ENCODE peak calls at places on chromosome 2, in seven cellular contexts. F is right cardiac atrium, X is neural progenitor cell, U is KG1, P is fibroblast of the aortic adventitia, Z is endothelial cell of umbilical vein, C is WTC11. H is an unnamed sample.
A peak's percentile ranks its signal among the peaks of the same experiment; 100 is the strongest.

GRCh38 chr2:195561205-195562032 is 95.6 kb upstream of the SLC39A10 start:
- DNase-seq in F (no peak), X (no peak), U (no peak), P (peak; percentile 95), Z (no peak), C (no peak), H (no peak)

GRCh38 chr2:39666489-39667141 is 898 bp downstream of the TMEM178A start:
- DNase-seq in F (no peak), X (peak; percentile 31), U (no peak), P (no peak), Z (no peak), C (no peak), H (no peak)

GRCh38 chr2:225948903-225949302 is 549.4 kb downstream of the NYAP2 start:
- DNase-seq in F (no peak), X (peak; percentile 27), U (no peak), P (no peak), Z (no peak), C (peak; percentile 45), H (no peak)

GRCh38 chr2:71605781-71606241 is 152.4 kb downstream of the DYSF start:
- DNase-seq in F (peak; percentile 66), X (no peak), U (no peak), P (no peak), Z (no peak), C (peak; percentile 7), H (peak; percentile 25)

GRCh38 chr2:185245806-185246205 is 492.8 kb upstream of the FSIP2 start:
- DNase-seq in F (no peak), X (peak; percentile 52), U (no peak), P (peak; percentile 1), Z (no peak), C (no peak), H (no peak)

GRCh38 chr2:73855526-73855925 is 26.8 kb downstream of the STAMBP start:
- DNase-seq in F (no peak), X (no peak), U (no peak), P (no peak), Z (no peak), C (no peak), H (no peak)

GRCh38 chr2:189570565-189570964 is 10.0 kb downstream of the SLC40A1 start:
- DNase-seq in F (no peak), X (no peak), U (no peak), P (peak; percentile 59), Z (peak; percentile 60), C (no peak), H (no peak)

GRCh38 chr2:101559576-101559975 is 84.7 kb upstream of the RFX8 start:
- DNase-seq in F (peak; percentile 58), X (no peak), U (no peak), P (peak; percentile 62), Z (peak; percentile 79), C (no peak), H (no peak)

GRCh38 chr2:118843492-118844132 is 3.8 kb downstream of the EN1 start:
- DNase-seq in F (no peak), X (peak; percentile 27), U (no peak), P (no peak), Z (no peak), C (no peak), H (no peak)

GRCh38 chr2:177419274-177419673 is 26.7 kb downstream of the AGPS start:
- DNase-seq in F (no peak), X (no peak), U (no peak), P (peak; percentile 78), Z (no peak), C (no peak), H (no peak)

GRCh38 chr2:216242365-216242764 is 129.9 kb downstream of the MARCHF4 start:
- DNase-seq in F (no peak), X (peak; percentile 52), U (no peak), P (no peak), Z (no peak), C (no peak), H (no peak)

GRCh38 chr2:26241928-26242436 is 2.5 kb downstream of the HADHA start:
- DNase-seq in F (no peak), X (no peak), U (no peak), P (no peak), Z (no peak), C (no peak), H (no peak)

GRCh38 chr2:241198381-241199282 is 10.2 kb downstream of the ANO7 start:
- DNase-seq in F (peak; percentile 38), X (no peak), U (no peak), P (no peak), Z (no peak), C (no peak), H (peak; percentile 34)

GRCh38 chr2:24993797-24994196 is 22.0 kb upstream of the DNAJC27 start:
- DNase-seq in F (no peak), X (no peak), U (no peak), P (peak; percentile 51), Z (no peak), C (no peak), H (no peak)

GRCh38 chr2:60794271-60794863 is 38.3 kb downstream of the PAPOLG start:
- DNase-seq in F (no peak), X (no peak), U (no peak), P (peak; percentile 45), Z (peak; percentile 46), C (no peak), H (no peak)

GRCh38 chr2:150624001-150624401 is 136.5 kb upstream of the RND3 start:
- DNase-seq in F (no peak), X (no peak), U (no peak), P (peak; percentile 16), Z (peak; percentile 89), C (no peak), H (no peak)

GRCh38 chr2:158184556-158185343 is 83.1 kb downstream of the UPP2 start:
- DNase-seq in F (no peak), X (no peak), U (no peak), P (no peak), Z (no peak), C (no peak), H (no peak)

GRCh38 chr2:66013456-66013855 is 421.5 kb upstream of the MEIS1 start:
- DNase-seq in F (no peak), X (no peak), U (no peak), P (no peak), Z (no peak), C (no peak), H (no peak)

GRCh38 chr2:88828397-88829137 is 137.1 kb downstream of the RPIA start:
- DNase-seq in F (peak; percentile 88), X (no peak), U (no peak), P (peak; percentile 47), Z (peak; percentile 81), C (no peak), H (peak; percentile 48)

GRCh38 chr2:203789613-203790012 is 78.0 kb upstream of the CTLA4 start:
- DNase-seq in F (no peak), X (no peak), U (no peak), P (no peak), Z (peak; percentile 71), C (no peak), H (no peak)

GRCh38 chr2:33477473-33478468 is 1.3 kb downstream of the RASGRP3 start:
- DNase-seq in F (peak; percentile 75), X (peak; percentile 68), U (no peak), P (no peak), Z (peak; percentile 36), C (no peak), H (peak; percentile 64)

GRCh38 chr2:85997016-85997970 is 108.4 kb downstream of the POLR1A start:
- DNase-seq in F (peak; percentile 80), X (no peak), U (no peak), P (peak; percentile 88), Z (no peak), C (no peak), H (no peak)

GRCh38 chr2:189862751-189863150 is 78.5 kb downstream of the PMS1 start:
- DNase-seq in F (no peak), X (no peak), U (no peak), P (no peak), Z (no peak), C (no peak), H (no peak)

GRCh38 chr2:151395509-151396374 is 14.0 kb upstream of the RIF1 start:
- DNase-seq in F (no peak), X (no peak), U (no peak), P (no peak), Z (no peak), C (no peak), H (no peak)

GRCh38 chr2:113755690-113756063 is 765 bp downstream of the SLC35F5 start:
- DNase-seq in F (no peak), X (peak; percentile 11), U (no peak), P (peak; percentile 33), Z (peak; percentile 73), C (no peak), H (no peak)

GRCh38 chr2:230225486-230225885 is at the start of gene SP140:
- DNase-seq in F (peak; percentile 57), X (no peak), U (no peak), P (no peak), Z (no peak), C (no peak), H (peak; percentile 72)